ENCODE peak calls at places on chromosomes 4 and X, in six cellular contexts. Q is upper lobe of left lung, C is right lobe of liver, H is thyroid gland, P is prostate gland, E is MM.1S. U is an unnamed sample.

GRCh38 chr4:5710065-5710961 is 688 bp upstream of the EVC start:
- DNase-seq in H (no peak), Q (peak; percentile 14), C (no peak), P (peak; percentile 26), E (peak; percentile 36), U (no peak)

GRCh38 chr4:99285387-99285786 is 5.4 kb downstream of the ADH1A start:
- DNase-seq in H (no peak), C (no peak), P (no peak), Q (no peak), E (no peak), U (no peak)

GRCh38 chr4:174314770-174315169 is 31.1 kb downstream of the CEP44 start:
- DNase-seq in H (no peak), E (no peak), C (no peak), Q (no peak), P (no peak), U (no peak)

GRCh38 chr4:55947254-55947882 is 1.4 kb upstream of the CEP135 start:
- DNase-seq in C (no peak), H (no peak), Q (no peak), E (peak; percentile 43), P (no peak), U (peak; percentile 67)

GRCh38 chrX:9062621-9063020 is 28.7 kb upstream of the FAM9B start:
- DNase-seq in Q (no peak), H (no peak), C (no peak), P (peak; percentile 4), E (no peak), U (no peak)

GRCh38 chrX:1392376-1393130 is 640 bp upstream of the SLC25A6 start:
- DNase-seq in P (peak; percentile 65), H (peak; percentile 80), C (peak; percentile 79), E (peak; percentile 32), Q (peak; percentile 62), U (no peak)

GRCh38 chr4:154927126-154927525 is 146.1 kb downstream of the RBM46 start:
- DNase-seq in P (no peak), C (no peak), Q (no peak), H (no peak), E (no peak), U (no peak)

GRCh38 chrX:150643958-150644357 is 49.2 kb upstream of the MTMR1 start:
- DNase-seq in Q (no peak), E (no peak), P (no peak), C (no peak), H (no peak), U (no peak)

GRCh38 chrX:101287402-101287801 is 3.7 kb downstream of the TAF7L start:
- DNase-seq in P (no peak), E (peak; percentile 37), Q (no peak), H (no peak), C (no peak), U (peak; percentile 4)

GRCh38 chr4:156113138-156113537 is 159.5 kb upstream of the CTSO start:
- DNase-seq in Q (no peak), P (no peak), H (no peak), E (peak; percentile 25), C (no peak), U (no peak)

GRCh38 chr4:24470681-24471622 is 113.4 kb downstream of the DHX15 start:
- DNase-seq in H (peak; percentile 60), E (peak; percentile 30), C (no peak), Q (no peak), P (peak; percentile 7), U (no peak)

GRCh38 chrX:64642482-64642881 is 247.2 kb upstream of the MTMR8 start:
- DNase-seq in C (no peak), H (no peak), Q (no peak), E (peak; percentile 38), P (no peak), U (no peak)

GRCh38 chr4:81504685-81505598 is 33.2 kb upstream of the RASGEF1B start:
- DNase-seq in P (peak; percentile 62), H (peak; percentile 13), E (peak; percentile 88), Q (peak; percentile 83), C (peak; percentile 64), U (no peak)

GRCh38 chr4:76582074-76582816 is 147.2 kb downstream of the SHROOM3 start:
- DNase-seq in Q (no peak), C (no peak), E (no peak), P (no peak), H (no peak), U (no peak)

GRCh38 chr4:88964450-88964849 is 92.5 kb downstream of the FAM13A start:
- DNase-seq in H (peak; percentile 71), Q (no peak), P (no peak), C (no peak), E (no peak), U (no peak)

GRCh38 chr4:6352031-6352763 is 82.5 kb downstream of the WFS1 start:
- DNase-seq in Q (no peak), H (no peak), P (no peak), C (no peak), E (no peak), U (no peak)

GRCh38 chrX:151871244-151871643 is 41.4 kb upstream of the MAGEA4 start:
- DNase-seq in P (no peak), H (no peak), E (no peak), Q (no peak), C (no peak), U (no peak)

GRCh38 chrX:138519296-138519695 is 192.2 kb downstream of the FGF13 start:
- DNase-seq in E (no peak), P (no peak), Q (no peak), C (no peak), H (no peak), U (no peak)

GRCh38 chr4:138868562-138868961 is 147.0 kb upstream of the NOCT start:
- DNase-seq in E (no peak), P (no peak), H (no peak), C (no peak), Q (no peak), U (no peak)

GRCh38 chrX:5683996-5684395 is 544.7 kb downstream of the NLGN4X start:
- DNase-seq in P (no peak), Q (no peak), H (no peak), E (peak; percentile 42), C (no peak), U (no peak)

GRCh38 chr4:116005806-116006088 is 892.3 kb upstream of the NDST4 start:
- DNase-seq in P (no peak), C (no peak), Q (no peak), H (no peak), E (no peak), U (no peak)
- H3K4me3 ChIP-seq in P (no peak overlapping the region), C (no peak overlapping the region), Q (no peak overlapping the region), H (no peak overlapping the region), E (no peak overlapping the region), U (no peak overlapping the region)

GRCh38 chrX:153457136-153457825 is 11.4 kb upstream of the TREX2 start:
- DNase-seq in E (no peak), C (no peak), P (no peak), H (no peak), Q (no peak), U (no peak)
- H3K4me3 ChIP-seq in E (no peak overlapping the region), C (no peak overlapping the region), P (no peak overlapping the region), H (no peak overlapping the region), Q (no peak overlapping the region), U (no peak overlapping the region)

DNA sequence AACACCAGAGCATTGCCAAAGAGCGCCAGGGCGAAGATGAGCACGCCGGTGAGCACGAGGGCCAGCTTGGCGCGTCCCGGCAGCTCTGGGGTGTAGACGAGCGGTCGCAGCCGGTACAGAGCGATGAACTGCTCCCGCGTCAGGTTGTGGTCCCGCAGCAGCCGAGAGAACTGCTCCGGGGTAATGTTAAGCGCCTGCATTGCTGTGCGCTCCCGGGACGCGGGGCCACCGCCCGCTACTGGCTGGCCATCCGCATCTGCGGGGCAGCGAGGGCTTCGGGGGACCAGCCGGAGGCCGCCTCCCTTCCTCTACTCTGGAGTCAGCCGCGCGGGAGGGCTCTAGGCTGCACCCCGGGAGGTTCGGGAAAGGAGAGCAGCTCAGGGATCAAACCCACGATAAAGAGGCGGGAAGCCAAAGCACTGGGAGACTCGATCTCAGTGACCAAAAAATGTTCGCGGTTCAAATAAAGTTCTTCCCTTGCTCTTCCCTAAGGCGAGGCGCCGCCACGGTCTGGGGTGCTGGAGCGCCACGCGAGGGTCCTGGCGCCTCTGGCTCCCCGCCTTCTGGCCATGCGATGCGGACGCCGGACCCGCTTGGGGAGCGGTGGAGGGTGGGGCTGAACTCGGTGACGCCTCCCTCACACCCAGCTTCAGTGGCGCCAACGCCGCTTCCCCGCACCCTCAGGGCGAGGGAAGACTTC is at the start of gene QRFPR:
- DNase-seq in P (no peak), E (peak; percentile 15), C (no peak), H (no peak), Q (no peak), U (no peak)
- H3K4me3 ChIP-seq in P (no peak within 1 kb of the TSS), E (peak within 1 kb of the TSS; percentile 56), C (no peak within 1 kb of the TSS), H (no peak within 1 kb of the TSS), Q (no peak within 1 kb of the TSS), U (no peak within 1 kb of the TSS)

GRCh38 chrX:65689377-65689776 is 21.9 kb downstream of the MSN start:
- DNase-seq in Q (no peak), H (no peak), C (no peak), E (no peak), P (no peak), U (no peak)
- H3K4me3 ChIP-seq in Q (no peak overlapping the region), H (no peak overlapping the region), C (no peak overlapping the region), E (no peak overlapping the region), P (no peak overlapping the region), U (no peak overlapping the region)

GRCh38 chrX:126551725-126552312 is 795 bp downstream of the DCAF12L1 start:
- DNase-seq in C (no peak), P (no peak), H (peak; percentile 1), E (no peak), Q (no peak), U (no peak)
- H3K4me3 ChIP-seq in C (no peak overlapping the region), P (no peak overlapping the region), H (no peak overlapping the region), E (no peak overlapping the region), Q (no peak overlapping the region), U (no peak overlapping the region)

DNA sequence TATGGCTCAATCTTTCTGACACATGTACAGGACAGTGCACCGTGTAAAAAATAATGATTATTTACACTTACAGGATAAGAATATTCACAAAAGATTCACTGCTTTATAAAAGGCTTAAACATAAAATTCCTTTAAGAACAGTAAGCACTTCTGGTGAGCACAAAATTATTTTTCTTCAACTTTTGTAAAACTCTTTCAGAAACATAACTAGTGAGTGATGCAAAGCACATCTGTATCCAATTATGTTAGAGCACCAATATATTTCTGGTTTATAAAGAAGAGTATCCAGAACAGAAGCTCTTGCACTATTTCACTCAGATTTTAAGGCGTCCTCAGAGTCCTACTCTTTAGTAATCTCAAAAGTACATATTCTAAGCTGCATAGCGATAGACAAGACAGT is 275.9 kb downstream of the C4orf33 start:
- DNase-seq in P (no peak), Q (no peak), E (no peak), C (no peak), H (no peak), U (no peak)
- H3K4me3 ChIP-seq in P (no peak overlapping the region), Q (no peak overlapping the region), E (no peak overlapping the region), C (no peak overlapping the region), H (no peak overlapping the region), U (no peak overlapping the region)

GRCh38 chrX:110341189-110342035 is 17.2 kb upstream of the RTL9 start:
- DNase-seq in C (no peak), Q (no peak), E (no peak), P (no peak), H (no peak), U (no peak)
- H3K4me3 ChIP-seq in C (no peak overlapping the region), Q (no peak overlapping the region), E (no peak overlapping the region), P (no peak overlapping the region), H (no peak overlapping the region), U (no peak overlapping the region)

GRCh38 chr4:65670331-65671031 is at the start of gene EPHA5:
- DNase-seq in E (peak; percentile 25), C (no peak), P (peak; percentile 69), H (peak; percentile 87), Q (peak; percentile 28), U (no peak)
- H3K4me3 ChIP-seq in E (no peak within 1 kb of the TSS), C (peak within 1 kb of the TSS; percentile 29), P (peak within 1 kb of the TSS; percentile 34), H (peak within 1 kb of the TSS; percentile 44), Q (no peak within 1 kb of the TSS), U (no peak within 1 kb of the TSS)

U was measured in GM12864.